ENCODE peak calls at places on chromosomes 13 and 19, in seven cellular contexts. M, X, D, L, I, J and S are unnamed samples.
A peak's percentile ranks its signal among the peaks of the same experiment; 100 is the strongest.

GRCh38 chr19:30254214-30254613 is 118.0 kb upstream of the ZNF536 start:
- DNase-seq in M (no peak), X (no peak), D (no peak), L (no peak), I (no peak), J (no peak), S (no peak)

GRCh38 chr13:23488442-23488841 is 54.9 kb upstream of the SACS start:
- DNase-seq in M (peak; percentile 41), X (no peak), D (no peak), L (no peak), I (no peak), J (no peak), S (no peak)

GRCh38 chr13:49985129-49985528 is 11.7 kb upstream of the TRIM13 start:
- DNase-seq in M (no peak), X (no peak), D (no peak), L (no peak), I (no peak), J (no peak), S (no peak)

GRCh38 chr13:75326173-75327131 is 155.5 kb downstream of the TBC1D4 start:
- DNase-seq in M (peak; percentile 89), X (peak; percentile 41), D (no peak), L (peak; percentile 63), I (no peak), J (no peak), S (no peak)

GRCh38 chr19:8304841-8305621 is 3.1 kb downstream of the CD320 start:
- DNase-seq in M (no peak), X (peak; percentile 93), D (no peak), L (peak; percentile 40), I (no peak), J (no peak), S (peak; percentile 80)

GRCh38 chr13:106477303-106477702 is 58.2 kb downstream of the EFNB2 start:
- DNase-seq in M (no peak), X (no peak), D (no peak), L (no peak), I (no peak), J (peak; percentile 79), S (no peak)

GRCh38 chr19:36183455-36183741 is 31.1 kb downstream of the ZNF565 start:
- DNase-seq in M (no peak), X (no peak), D (no peak), L (no peak), I (no peak), J (no peak), S (no peak)

GRCh38 chr19:3818479-3818878 is 32.3 kb upstream of the MATK start:
- DNase-seq in M (peak; percentile 16), X (no peak), D (no peak), L (peak; percentile 45), I (no peak), J (no peak), S (no peak)

GRCh38 chr13:21850013-21851006 is 179.4 kb downstream of the FGF9 start:
- DNase-seq in M (no peak), X (no peak), D (no peak), L (no peak), I (no peak), J (no peak), S (no peak)

GRCh38 chr13:75426421-75426820 is 55.5 kb downstream of the TBC1D4 start:
- DNase-seq in M (no peak), X (no peak), D (no peak), L (no peak), I (no peak), J (no peak), S (no peak)

GRCh38 chr13:42707596-42707995 is 73.8 kb upstream of the FAM216B start:
- DNase-seq in M (peak; percentile 52), X (no peak), D (no peak), L (no peak), I (no peak), J (no peak), S (no peak)

GRCh38 chr19:33722456-33723239 is 74.0 kb upstream of the KCTD15 start:
- DNase-seq in M (no peak), X (no peak), D (no peak), L (no peak), I (peak; percentile 52), J (peak; percentile 21), S (no peak)

GRCh38 chr13:99590519-99591011 is 89.3 kb downstream of the TM9SF2 start:
- DNase-seq in M (peak; percentile 73), X (no peak), D (no peak), L (no peak), I (no peak), J (no peak), S (no peak)

GRCh38 chr13:24911135-24911524 is 147.2 kb downstream of the RNF17 start:
- DNase-seq in M (peak; percentile 39), X (peak; percentile 11), D (no peak), L (peak; percentile 7), I (no peak), J (peak; percentile 59), S (no peak)

GRCh38 chr13:73984949-73985691 is 149.1 kb downstream of the KLF12 start:
- DNase-seq in M (peak; percentile 36), X (no peak), D (no peak), L (peak; percentile 75), I (no peak), J (no peak), S (no peak)

GRCh38 chr19:55487884-55488687 is at the start of gene SSC5D:
- DNase-seq in M (peak; percentile 62), X (peak; percentile 77), D (no peak), L (no peak), I (no peak), J (no peak), S (no peak)

GRCh38 chr13:106612688-106613087 is 44.8 kb upstream of the ARGLU1 start:
- DNase-seq in M (peak; percentile 82), X (no peak), D (no peak), L (no peak), I (no peak), J (no peak), S (no peak)

GRCh38 chr13:46936525-46936924 is 39.7 kb upstream of the HTR2A start:
- DNase-seq in M (no peak), X (no peak), D (no peak), L (no peak), I (no peak), J (no peak), S (no peak)

GRCh38 chr13:109198585-109198984 is 569.2 kb downstream of the MYO16 start:
- DNase-seq in M (peak; percentile 10), X (no peak), D (no peak), L (no peak), I (no peak), J (no peak), S (no peak)

GRCh38 chr13:22903925-22904324 is 276.9 kb upstream of the SGCG start:
- DNase-seq in M (no peak), X (no peak), D (no peak), L (no peak), I (no peak), J (no peak), S (no peak)

GRCh38 chr19:57056972-57057371 is 62.8 kb upstream of the USP29 start:
- DNase-seq in M (peak; percentile 20), X (no peak), D (no peak), L (no peak), I (no peak), J (no peak), S (no peak)

GRCh38 chr13:45851171-45851889 is at the start of gene SIAH3:
- DNase-seq in M (peak; percentile 18), X (no peak), D (no peak), L (peak; percentile 23), I (no peak), J (no peak), S (no peak)

GRCh38 chr13:112554214-112554850 is 33.6 kb downstream of the TUBGCP3 start:
- DNase-seq in M (no peak), X (no peak), D (no peak), L (no peak), I (no peak), J (no peak), S (no peak)

GRCh38 chr13:104011505-104012270 is 945.5 kb upstream of the SLC10A2 start:
- DNase-seq in M (no peak), X (no peak), D (peak; percentile 76), L (no peak), I (no peak), J (no peak), S (peak; percentile 18)

GRCh38 chr19:728011-728410 is 19.3 kb downstream of the PALM start:
- DNase-seq in M (peak; percentile 71), X (no peak), D (no peak), L (no peak), I (no peak), J (peak; percentile 52), S (no peak)

GRCh38 chr13:29730253-29730652 is 120.2 kb downstream of the UBL3 start:
- DNase-seq in M (no peak), X (peak; percentile 7), D (no peak), L (no peak), I (no peak), J (no peak), S (no peak)

GRCh38 chr19:53254451-53255341 is at the start of gene ZNF677:
- DNase-seq in M (peak; percentile 92), X (peak; percentile 58), D (peak; percentile 58), L (peak; percentile 87), I (peak; percentile 76), J (no peak), S (no peak)

GRCh38 chr19:49651029-49651825 is 9.2 kb downstream of the SCAF1 start:
- DNase-seq in M (no peak), X (no peak), D (no peak), L (no peak), I (no peak), J (no peak), S (no peak)

GRCh38 chr13:104143760-104144406 is 1077.7 kb upstream of the SLC10A2 start:
- DNase-seq in M (no peak), X (no peak), D (peak; percentile 54), L (no peak), I (no peak), J (peak; percentile 6), S (no peak)